ENCODE peak calls at places on chromosomes 6 and 20, in six cellular contexts. U is H1, S is neuronal stem cell, R is IMR-90, K is H9, H is mesenchymal stem cell. V is an unnamed sample.

GRCh38 chr20:24116611-24117010 is 128.0 kb upstream of the GGTLC1 start:
- DNase-seq in K (no peak), H (no peak), R (no peak), U (no peak), S (no peak), V (no peak)

GRCh38 chr6:16267428-16268263 is 29.3 kb downstream of the GMPR start:
- DNase-seq in K (no peak), U (no peak), S (no peak), H (no peak), R (no peak), V (no peak)

GRCh38 chr6:129890164-129890563 is 29.0 kb upstream of the TMEM244 start:
- DNase-seq in U (no peak), S (no peak), K (no peak), H (no peak), R (peak), V (peak)

GRCh38 chr6:45959534-45960195 is 56.0 kb downstream of the CLIC5 start:
- DNase-seq in U (no peak), R (no peak), H (peak), K (no peak), S (no peak), V (no peak)

GRCh38 chr20:16647875-16648597 is 74.8 kb upstream of the KIF16B start:
- DNase-seq in K (no peak), U (no peak), H (no peak), R (no peak), S (no peak), V (no peak)

GRCh38 chr6:16409531-16410441 is 171.4 kb downstream of the GMPR start:
- DNase-seq in S (peak), K (peak), H (peak), U (peak), R (peak), V (peak)

GRCh38 chr6:111291334-111291705 is 191.7 kb downstream of the REV3L start:
- DNase-seq in S (no peak), R (no peak), H (no peak), K (no peak), U (no peak), V (no peak)

GRCh38 chr6:114167583-114168576 is 174.9 kb downstream of the HS3ST5 start:
- DNase-seq in R (no peak), U (no peak), S (no peak), H (no peak), K (no peak), V (no peak)

GRCh38 chr6:129385117-129385516 is 324.9 kb downstream of the ARHGAP18 start:
- DNase-seq in R (no peak), H (no peak), U (no peak), K (no peak), S (no peak), V (no peak)

GRCh38 chr6:71289039-71289801 is 609 bp downstream of the OGFRL1 start:
- DNase-seq in H (peak), U (peak), K (peak), R (no peak), S (peak), V (peak)

GRCh38 chr20:51528263-51529026 is 14.1 kb downstream of the NFATC2 start:
- DNase-seq in R (no peak), U (no peak), H (no peak), S (no peak), K (no peak), V (no peak)

GRCh38 chr6:41625442-41625841 is 12.8 kb upstream of the MDFI start:
- DNase-seq in U (no peak), S (no peak), R (no peak), H (no peak), K (no peak), V (no peak)

GRCh38 chr6:163806761-163807499 is 392.4 kb downstream of the QKI start:
- DNase-seq in R (peak), H (no peak), K (peak), U (no peak), S (no peak), V (peak)

GRCh38 chr20:33644313-33645071 is 17.6 kb upstream of the C20orf144 start:
- DNase-seq in S (no peak), R (no peak), K (no peak), H (no peak), U (no peak), V (no peak)

GRCh38 chr20:3990741-3991140 is 24.6 kb downstream of the RNF24 start:
- DNase-seq in H (no peak), R (no peak), K (no peak), U (no peak), S (no peak), V (no peak)

GRCh38 chr6:169289671-169290408 is 36.2 kb upstream of the THBS2 start:
- DNase-seq in S (no peak), K (no peak), R (peak), U (no peak), H (no peak), V (no peak)

GRCh38 chr20:63967330-63968135 is 2.2 kb downstream of the ZNF512B start:
- DNase-seq in S (no peak), H (no peak), K (no peak), R (no peak), U (no peak), V (no peak)

GRCh38 chr6:97189767-97190166 is 93.2 kb downstream of the MMS22L start:
- DNase-seq in U (no peak), S (no peak), R (peak), K (no peak), H (no peak), V (no peak)

GRCh38 chr20:46394872-46395470 is 11.4 kb downstream of the ELMO2 start:
- DNase-seq in U (no peak), R (no peak), H (no peak), S (no peak), K (no peak), V (no peak)

DNA sequence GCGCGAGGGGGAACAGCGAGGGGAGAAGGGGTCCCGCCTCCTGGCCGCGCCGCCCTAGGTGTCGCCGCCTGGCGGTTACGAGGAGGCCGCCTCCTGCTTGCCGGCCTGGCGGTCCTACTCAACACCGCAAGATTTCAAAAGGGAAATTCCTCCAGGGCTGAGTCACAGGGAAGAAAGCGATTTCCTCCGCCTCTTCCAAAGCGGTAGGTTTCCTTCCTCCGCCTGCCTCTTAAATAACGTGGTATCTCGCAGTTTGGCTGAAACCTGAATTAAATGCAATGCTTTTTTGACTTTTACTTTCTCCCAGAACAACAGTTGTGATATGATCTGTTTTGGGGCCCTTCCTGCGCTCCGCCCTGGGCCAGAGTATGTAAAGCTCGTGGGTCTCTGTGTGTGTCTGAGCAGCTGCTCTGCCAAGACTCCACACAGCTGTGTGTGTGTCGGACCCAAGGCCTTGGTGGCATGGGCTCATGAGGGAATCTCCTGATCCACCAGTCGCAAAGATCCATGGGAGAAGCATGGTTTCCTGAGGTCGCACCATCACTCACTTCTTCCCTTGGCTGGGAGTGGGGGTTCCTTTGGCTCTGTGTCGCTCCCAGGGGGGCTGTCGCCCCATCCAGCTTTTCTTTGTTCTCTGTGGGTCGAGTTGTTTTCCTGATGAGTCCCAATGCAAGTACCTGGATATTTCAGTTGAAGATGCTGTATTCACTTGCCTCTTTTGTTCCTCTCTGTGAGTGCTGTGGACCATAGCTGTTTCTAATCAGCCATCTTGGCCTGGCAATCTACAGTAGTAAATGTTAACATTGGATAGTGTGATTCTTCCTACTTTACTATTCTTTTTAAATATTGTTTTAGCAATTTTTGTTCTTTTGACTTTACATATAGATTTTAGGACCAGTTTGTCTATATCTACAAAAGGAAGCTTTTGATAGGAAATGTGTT is 31.6 kb upstream of the NOTCH4 start:
- DNase-seq in R (peak), H (peak), S (peak), U (peak), K (peak), V (peak)
- H2BK120ac ChIP-seq in R (peak), H (peak), S (no peak), U (peak), K (peak), V (no peak)

GRCh38 chr6:87408721-87409155 is 966 bp downstream of the CFAP206 start:
- DNase-seq in H (no peak), K (no peak), S (no peak), U (no peak), R (no peak), V (no peak)
- H2BK120ac ChIP-seq in H (no peak), K (no peak), S (no peak), U (no peak), R (no peak), V (no peak)

GRCh38 chr6:108719477-108719876 is 128.7 kb upstream of the ARMC2 start:
- DNase-seq in S (no peak), H (no peak), U (no peak), K (no peak), R (no peak), V (no peak)
- H2BK120ac ChIP-seq in S (no peak), H (no peak), U (no peak), K (no peak), R (no peak), V (no peak)

GRCh38 chr20:19833395-19833794 is 75.3 kb downstream of the RIN2 start:
- DNase-seq in H (no peak), R (no peak), S (no peak), U (no peak), K (no peak), V (no peak)
- H2BK120ac ChIP-seq in H (peak), R (peak), S (no peak), U (no peak), K (no peak), V (no peak)

GRCh38 chr20:326645-327031 is 1.3 kb downstream of the SOX12 start:
- DNase-seq in U (no peak), R (no peak), H (peak), S (peak), K (no peak), V (peak)
- H2BK120ac ChIP-seq in U (peak), R (peak), H (peak), S (peak), K (no peak), V (no peak)

GRCh38 chr6:21595265-21595950 is 1.9 kb downstream of the SOX4 start:
- DNase-seq in H (peak), R (no peak), S (no peak), U (no peak), K (no peak), V (peak)

GRCh38 chr6:21597243-21597682 is 3.7 kb downstream of the SOX4 start:
- DNase-seq in U (no peak), K (no peak), R (no peak), S (no peak), H (no peak), V (no peak)

GRCh38 chr6:21595951-21596378 is 2.4 kb downstream of the SOX4 start:
- DNase-seq in R (no peak), K (no peak), S (no peak), U (no peak), H (peak), V (peak)

GRCh38 chr6:21597706-21598273 is 4.2 kb downstream of the SOX4 start:
- DNase-seq in H (peak), U (no peak), R (no peak), K (no peak), S (no peak), V (no peak)

DNA sequence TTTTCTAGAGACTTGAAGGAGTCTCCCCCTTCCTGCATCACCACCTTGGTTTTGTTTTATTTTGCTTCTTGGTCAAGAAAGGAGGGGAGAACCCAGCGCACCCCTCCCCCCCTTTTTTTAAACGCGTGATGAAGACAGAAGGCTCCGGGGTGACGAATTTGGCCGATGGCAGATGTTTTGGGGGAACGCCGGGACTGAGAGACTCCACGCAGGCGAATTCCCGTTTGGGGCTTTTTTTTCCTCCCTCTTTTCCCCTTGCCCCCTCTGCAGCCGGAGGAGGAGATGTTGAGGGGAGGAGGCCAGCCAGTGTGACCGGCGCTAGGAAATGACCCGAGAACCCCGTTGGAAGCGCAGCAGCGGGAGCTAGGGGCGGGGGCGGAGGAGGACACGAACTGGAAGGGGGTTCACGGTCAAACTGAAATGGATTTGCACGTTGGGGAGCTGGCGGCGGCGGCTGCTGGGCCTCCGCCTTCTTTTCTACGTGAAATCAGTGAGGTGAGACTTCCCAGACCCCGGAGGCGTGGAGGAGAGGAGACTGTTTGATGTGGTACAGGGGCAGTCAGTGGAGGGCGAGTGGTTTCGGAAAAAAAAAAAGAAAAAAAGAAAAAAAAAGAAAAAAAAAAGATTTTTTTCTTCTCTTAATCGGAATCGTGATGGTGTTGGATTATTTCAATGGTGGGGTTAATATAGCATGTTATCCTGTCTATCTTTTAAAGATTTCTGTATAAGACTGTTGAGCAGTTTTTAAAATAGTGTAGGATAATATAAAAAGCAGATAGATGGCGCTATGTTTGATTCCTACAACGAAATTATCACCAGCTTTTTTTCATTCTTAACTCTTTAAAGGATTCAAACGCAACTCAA is 3.1 kb downstream of the SOX4 start:
- DNase-seq in U (peak), H (peak), R (peak), K (peak), S (no peak), V (peak)
- H2BK120ac ChIP-seq in U (no peak), H (peak), R (peak), K (no peak), S (no peak), V (no peak)

DNA sequence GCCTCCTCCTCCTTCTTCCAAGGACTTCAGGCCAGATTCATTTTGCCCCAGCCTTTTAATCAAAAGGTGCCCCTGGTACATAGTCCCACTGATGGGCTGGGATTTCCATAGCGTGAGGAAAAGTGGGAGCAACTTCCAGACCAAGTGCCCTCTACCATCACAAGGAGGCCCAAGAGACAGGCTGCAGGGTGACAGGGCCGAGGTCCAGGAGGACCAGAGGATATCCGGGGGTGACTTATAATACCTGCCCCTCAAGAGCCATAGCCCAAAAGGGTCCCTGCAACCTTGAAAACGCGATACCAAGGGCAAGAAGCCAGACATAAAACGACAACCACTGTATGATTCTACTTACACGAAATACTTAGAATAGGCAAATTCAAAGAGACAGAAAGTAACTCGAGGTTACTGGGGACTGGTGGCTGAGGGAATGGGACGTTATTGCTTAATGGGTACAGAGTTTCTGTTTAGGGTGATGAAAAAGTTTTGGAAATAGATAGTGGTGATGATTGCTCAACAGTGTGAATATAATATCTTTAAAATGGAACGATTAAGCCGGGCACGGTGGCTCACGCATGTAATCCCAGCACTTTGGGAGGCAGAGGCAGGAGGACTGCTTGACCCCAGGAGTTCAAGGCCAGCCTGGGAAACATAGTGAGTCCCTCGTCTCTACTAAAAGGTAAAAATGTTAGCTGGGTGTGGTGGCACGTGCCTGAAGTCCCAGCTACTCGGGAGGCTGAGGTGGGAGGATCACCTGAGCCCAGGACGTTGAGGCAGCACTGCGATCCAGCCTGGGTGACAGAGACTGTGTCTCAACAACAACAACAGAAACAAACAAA is 71.9 kb downstream of the NOL4L start:
- DNase-seq in K (peak), R (no peak), U (no peak), S (no peak), H (no peak), V (no peak)
- H2BK120ac ChIP-seq in K (no peak), R (no peak), U (no peak), S (no peak), H (no peak), V (no peak)

GRCh38 chr6:117484052-117484646 is 1.7 kb downstream of the DCBLD1 start:
- DNase-seq in H (no peak), U (no peak), R (no peak), K (no peak), S (no peak), V (no peak)
- H2BK120ac ChIP-seq in H (no peak), U (no peak), R (peak), K (no peak), S (no peak), V (no peak)

DNA sequence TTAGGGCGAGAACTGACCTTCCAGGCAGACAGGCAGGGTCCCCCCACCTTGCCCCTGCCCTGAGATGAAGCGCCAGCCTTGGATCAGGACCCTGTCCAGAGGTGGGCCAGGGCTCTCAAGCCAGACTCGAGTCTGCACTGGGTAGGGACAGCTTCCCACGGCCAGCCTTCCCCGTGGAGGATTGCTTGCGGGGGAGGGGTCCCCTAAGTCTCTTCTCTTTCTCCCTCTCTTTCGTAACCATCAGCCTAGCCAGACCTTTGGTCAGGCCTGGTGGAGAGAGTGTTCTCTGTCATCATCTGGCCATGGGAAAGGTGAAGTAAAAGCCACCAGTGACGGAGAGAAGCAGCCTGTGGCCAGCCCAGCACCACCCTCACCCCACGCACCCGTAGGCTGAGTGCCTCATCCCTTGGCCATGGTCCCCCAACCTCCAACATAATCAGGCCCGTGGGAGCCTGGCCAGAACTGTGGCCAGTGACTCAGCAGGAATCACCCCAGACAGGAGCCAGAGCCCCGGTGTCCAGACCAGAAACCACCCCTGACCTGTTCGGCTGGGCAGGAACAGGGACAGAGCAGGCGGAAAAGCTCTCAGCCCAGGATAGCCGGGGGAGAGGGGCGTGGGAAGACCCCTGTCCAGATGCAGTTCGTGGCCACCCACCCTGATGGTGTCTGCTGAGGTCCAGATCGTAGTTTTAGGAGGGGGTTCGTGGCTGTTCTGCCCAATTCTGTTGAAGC is 47.1 kb downstream of the SNAI1 start:
- DNase-seq in H (peak), U (no peak), R (peak), K (no peak), S (no peak), V (no peak)
- H2BK120ac ChIP-seq in H (peak), U (peak), R (peak), K (no peak), S (no peak), V (no peak)

DNA sequence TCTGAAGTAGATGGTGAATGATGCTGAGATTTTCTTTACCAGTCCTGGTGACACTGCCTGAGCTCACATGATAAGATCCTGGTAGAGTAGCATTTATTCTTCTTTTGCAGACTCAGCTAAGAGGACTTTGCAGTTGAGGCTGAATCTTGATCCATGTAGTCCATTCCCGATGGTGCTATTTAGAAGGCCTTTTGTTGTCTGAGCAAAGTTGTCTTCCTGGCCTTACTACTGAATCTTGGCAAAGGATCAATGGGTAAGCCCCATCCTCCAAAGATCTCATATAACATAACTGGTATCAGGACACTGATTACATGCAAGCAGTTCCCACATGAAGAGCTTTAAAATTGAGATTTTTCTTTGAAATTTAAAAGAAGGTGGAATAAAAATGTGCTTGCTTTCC is 291.6 kb downstream of the SOX4 start:
- DNase-seq in H (no peak), U (no peak), K (no peak), S (no peak), R (no peak), V (no peak)
- H2BK120ac ChIP-seq in H (no peak), U (no peak), K (no peak), S (no peak), R (peak), V (no peak)

V was measured in mesendoderm.